ENCODE peak calls at places on chromosomes 16 and 17, in six cellular contexts. O, V, G, H, W and D are unnamed samples. For H3K4me1 and H3K27me3, the result is how much of the 10 kb centered on the place peaks cover.

GRCh38 chr17:50407921-50408320 is 10.6 kb upstream of the LRRC59 start:
- DNase-seq in V (no peak), H (no peak), W (no peak), O (no peak), G (no peak), D (no peak)

GRCh38 chr16:75627856-75628255 is 4.8 kb upstream of the ADAT1 start:
- DNase-seq in V (no peak), W (no peak), H (no peak), O (no peak), G (no peak), D (no peak)

GRCh38 chr17:77609553-77610517 is 348.7 kb upstream of the TNRC6C start:
- DNase-seq in V (no peak), O (peak), W (no peak), H (peak), G (no peak), D (no peak)

GRCh38 chr17:40095944-40096791 is 4.2 kb downstream of the NR1D1 start:
- DNase-seq in G (no peak), W (peak), H (peak), O (no peak), V (no peak), D (no peak)

GRCh38 chr17:66789093-66789492 is 45.8 kb upstream of the CACNG5 start:
- DNase-seq in V (no peak), G (no peak), O (no peak), H (no peak), W (no peak), D (no peak)

GRCh38 chr17:67528751-67529436 is 151.8 kb downstream of the PITPNC1 start:
- DNase-seq in O (peak), H (peak), W (peak), G (peak), V (peak), D (peak)

GRCh38 chr17:57663326-57664070 is 81.6 kb downstream of the CCDC182 start:
- DNase-seq in V (no peak), W (no peak), O (no peak), G (no peak), H (no peak), D (no peak)

GRCh38 chr16:87178177-87178863 is 138.9 kb downstream of the C16orf95 start:
- DNase-seq in V (no peak), G (no peak), W (no peak), O (no peak), H (no peak), D (no peak)

GRCh38 chr16:86029131-86029741 is 130.3 kb downstream of the IRF8 start:
- DNase-seq in W (peak), V (peak), G (no peak), H (peak), O (peak), D (no peak)

GRCh38 chr16:88059701-88060386 is 108.6 kb downstream of the BANP start:
- DNase-seq in G (no peak), O (no peak), V (no peak), H (peak), W (no peak), D (no peak)

GRCh38 chr16:23310744-23311143 is 8.6 kb downstream of the SCNN1B start:
- DNase-seq in G (no peak), V (no peak), H (no peak), O (no peak), W (no peak), D (no peak)

GRCh38 chr16:71645450-71645849 is 19.5 kb downstream of the MARVELD3 start:
- DNase-seq in W (no peak), G (peak), O (peak), H (no peak), V (peak), D (no peak)

GRCh38 chr16:4360538-4361021 is 9.5 kb upstream of the PAM16 start:
- DNase-seq in G (no peak), V (peak), H (no peak), O (no peak), W (peak), D (no peak)

GRCh38 chr17:62064791-62065563 is at the start of gene MED13:
- DNase-seq in H (peak), G (peak), V (peak), W (peak), O (peak), D (peak)

GRCh38 chr17:75325827-75326586 is 36.8 kb upstream of the SLC25A19 start:
- DNase-seq in G (no peak), W (no peak), V (no peak), O (no peak), H (peak), D (no peak)

GRCh38 chr16:71423016-71423415 is 18.8 kb downstream of the TLE7 start:
- DNase-seq in H (no peak), W (no peak), V (no peak), O (no peak), G (no peak), D (no peak)

GRCh38 chr16:397736-398332 is 835 bp downstream of the NME4 start:
- DNase-seq in O (peak), W (peak), H (peak), G (peak), V (peak), D (peak)

DNA sequence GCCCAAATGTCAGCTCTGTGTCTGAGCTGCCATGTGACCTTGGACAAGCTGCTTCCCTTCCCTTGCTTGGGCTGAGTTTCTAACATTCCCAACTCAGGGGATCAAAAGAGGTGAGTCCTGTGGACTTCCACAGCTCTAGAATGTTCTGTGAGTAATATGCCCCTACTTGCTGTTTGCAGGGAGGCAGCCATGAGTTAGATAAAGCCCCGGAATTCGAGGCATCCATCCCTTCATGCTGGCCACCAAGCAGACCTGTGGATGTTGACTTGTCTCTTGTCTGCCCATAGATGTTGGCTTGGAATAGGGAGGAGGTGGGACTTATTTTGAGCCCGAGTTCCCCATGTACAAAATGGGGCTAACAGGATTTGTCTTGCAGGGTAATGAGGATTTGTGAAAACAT is 36.2 kb downstream of the KSR1 start:
- DNase-seq in V (no peak), H (no peak), O (no peak), G (no peak), W (no peak), D (no peak)
- H3K4me1 ChIP-seq in V (under half), H (under half), O (under half), G (under half), W (under half), D (under half)

GRCh38 chr17:42878924-42879595 is 21.5 kb upstream of the G6PC1 start:
- DNase-seq in W (peak), V (no peak), H (no peak), O (no peak), G (no peak), D (no peak)
- H3K27me3 ChIP-seq in W (under half), V (under half), H (under half), O (under half), G (under half), D (under half)

GRCh38 chr16:11354733-11355574 is 9.7 kb downstream of the RMI2 start:
- DNase-seq in O (peak), W (no peak), G (no peak), V (no peak), H (no peak), D (no peak)
- H3K4me1 ChIP-seq in O (under half), W (under half), G (under half), V (under half), H (under half), D (under half)

GRCh38 chr17:14303343-14304221 is 2.7 kb downstream of the HS3ST3B1 start:
- DNase-seq in H (no peak), V (no peak), O (peak), G (no peak), W (peak), D (no peak)
- H3K27me3 ChIP-seq in H (under half), V (half or more), O (under half), G (under half), W (under half), D (under half)

DNA sequence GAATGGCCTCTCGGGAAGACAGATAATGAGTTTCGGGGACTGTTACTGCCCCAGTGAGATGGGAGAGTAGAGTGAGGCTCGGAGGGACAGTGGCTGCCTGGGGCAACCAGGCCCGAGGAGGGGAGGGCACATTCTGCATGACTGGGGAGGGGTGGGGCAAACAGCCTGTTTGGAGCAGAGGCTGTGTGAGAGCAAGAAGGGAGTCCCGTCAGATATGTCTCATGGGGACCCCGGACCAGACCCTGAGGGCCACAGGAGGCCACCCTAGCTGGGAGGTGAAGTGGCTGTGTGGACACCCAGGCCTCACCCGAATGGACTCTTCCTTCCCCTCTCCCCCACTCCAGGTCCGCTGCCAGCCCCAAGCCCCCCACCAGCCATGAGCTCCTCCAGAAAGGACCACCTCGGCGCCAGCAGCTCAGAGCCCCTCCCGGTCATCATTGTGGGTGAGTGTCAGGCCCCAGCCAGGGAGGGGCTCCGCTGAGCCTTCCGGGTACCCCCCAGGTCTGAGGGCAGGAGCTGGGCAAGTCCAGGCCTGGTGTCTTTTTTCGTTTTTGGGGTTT is 4.3 kb downstream of the OSGIN1 start:
- DNase-seq in W (peak), O (no peak), H (no peak), G (no peak), V (no peak), D (no peak)
- H3K4me1 ChIP-seq in W (under half), O (under half), H (under half), G (under half), V (under half), D (under half)

GRCh38 chr17:10776372-10776771 is 27.5 kb downstream of the TMEM238L start:
- DNase-seq in G (no peak), O (no peak), W (no peak), V (no peak), H (no peak), D (no peak)

GRCh38 chr17:10777890-10778289 is 26.0 kb downstream of the TMEM238L start:
- DNase-seq in W (no peak), O (no peak), G (no peak), H (no peak), V (no peak), D (no peak)

GRCh38 chr17:10775740-10776333 is 28.1 kb downstream of the TMEM238L start:
- DNase-seq in H (no peak), O (no peak), V (no peak), W (no peak), G (no peak), D (no peak)

GRCh38 chr17:10777131-10777805 is 26.6 kb downstream of the TMEM238L start:
- DNase-seq in O (no peak), H (no peak), G (no peak), V (no peak), W (no peak), D (no peak)

DNA sequence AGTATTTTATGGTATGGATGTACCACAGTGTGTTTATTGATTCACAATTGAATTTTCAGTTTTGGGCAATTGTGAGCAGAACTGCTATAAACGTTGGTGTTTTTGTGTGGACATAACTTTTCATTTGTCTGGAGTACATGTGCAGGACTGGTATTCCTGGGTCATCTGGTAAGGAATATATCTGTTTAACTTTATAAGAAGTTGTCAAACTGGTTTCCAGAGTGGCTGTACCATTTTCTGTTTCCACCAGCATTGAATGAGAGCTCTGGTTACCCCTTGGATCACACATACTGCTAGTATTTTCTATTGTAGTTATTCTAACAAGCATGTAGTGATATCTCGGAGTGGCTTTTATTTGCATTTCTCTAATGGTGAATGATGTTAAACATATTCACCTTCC is 24.3 kb downstream of the TMEM238L start:
- DNase-seq in O (no peak), V (no peak), W (no peak), H (no peak), G (no peak), D (no peak)
- H3K27me3 ChIP-seq in O (under half), V (under half), W (under half), H (under half), G (under half), D (under half)